ENCODE peak calls at places on chromosomes 6 and 20, in eight cellular contexts. E, J, S, H, P, T, U and F are unnamed samples.

GRCh38 chr6:149149682-149150081 is 167.8 kb upstream of the TAB2 start:
- DNase-seq in H (no peak), U (no peak), J (no peak), E (no peak), P (no peak), S (no peak), T (no peak), F (no peak)

GRCh38 chr6:52399511-52400315 is 20.4 kb upstream of the EFHC1 start:
- DNase-seq in T (no peak), H (peak; percentile 55), S (no peak), U (peak; percentile 68), J (no peak), P (no peak), E (no peak), F (peak; percentile 27)

GRCh38 chr20:62860924-62861691 is 514 bp downstream of the TCFL5 start:
- DNase-seq in E (peak; percentile 91), U (peak; percentile 20), J (no peak), H (peak; percentile 43), T (no peak), P (peak; percentile 73), S (no peak), F (no peak)

GRCh38 chr6:1572892-1573291 is 36.8 kb upstream of the FOXC1 start:
- DNase-seq in S (no peak), U (peak; percentile 49), H (no peak), P (no peak), T (no peak), E (no peak), J (peak; percentile 19), F (no peak)

GRCh38 chr6:147459772-147460171 is 48.7 kb upstream of the SAMD5 start:
- DNase-seq in J (no peak), U (no peak), P (no peak), T (no peak), H (no peak), E (no peak), S (no peak), F (no peak)

GRCh38 chr20:38175221-38176030 is 10.4 kb upstream of the TGM2 start:
- DNase-seq in U (no peak), H (no peak), P (no peak), J (no peak), S (no peak), T (no peak), E (peak; percentile 40), F (peak; percentile 47)

GRCh38 chr6:123564363-123564762 is 72.4 kb downstream of the TRDN start:
- DNase-seq in P (no peak), H (no peak), T (no peak), S (no peak), E (no peak), U (no peak), J (no peak), F (no peak)

GRCh38 chr20:48126227-48126740 is 341.0 kb upstream of the SULF2 start:
- DNase-seq in H (no peak), J (no peak), T (no peak), S (no peak), P (no peak), U (no peak), E (peak; percentile 47), F (no peak)

GRCh38 chr20:35972445-35972844 is 4.1 kb downstream of the CNBD2 start:
- DNase-seq in T (no peak), E (no peak), U (peak; percentile 29), P (no peak), S (no peak), H (no peak), J (no peak), F (no peak)

GRCh38 chr20:20734475-20734948 is 22.1 kb upstream of the RALGAPA2 start:
- DNase-seq in J (no peak), P (no peak), T (no peak), U (no peak), S (no peak), E (no peak), H (no peak), F (no peak)

GRCh38 chr6:150231456-150231855 is 88.6 kb downstream of the PPP1R14C start:
- DNase-seq in S (no peak), J (no peak), E (no peak), H (no peak), P (no peak), T (no peak), U (peak; percentile 71), F (no peak)

GRCh38 chr20:5410450-5410849 is 93.7 kb upstream of the PROKR2 start:
- DNase-seq in U (no peak), P (no peak), T (no peak), J (no peak), S (no peak), H (no peak), E (no peak), F (no peak)

GRCh38 chr6:22470454-22471368 is 98.7 kb upstream of the HDGFL1 start:
- DNase-seq in J (no peak), E (no peak), P (peak; percentile 65), H (no peak), U (peak; percentile 32), T (peak; percentile 10), S (peak; percentile 5), F (no peak)

DNA sequence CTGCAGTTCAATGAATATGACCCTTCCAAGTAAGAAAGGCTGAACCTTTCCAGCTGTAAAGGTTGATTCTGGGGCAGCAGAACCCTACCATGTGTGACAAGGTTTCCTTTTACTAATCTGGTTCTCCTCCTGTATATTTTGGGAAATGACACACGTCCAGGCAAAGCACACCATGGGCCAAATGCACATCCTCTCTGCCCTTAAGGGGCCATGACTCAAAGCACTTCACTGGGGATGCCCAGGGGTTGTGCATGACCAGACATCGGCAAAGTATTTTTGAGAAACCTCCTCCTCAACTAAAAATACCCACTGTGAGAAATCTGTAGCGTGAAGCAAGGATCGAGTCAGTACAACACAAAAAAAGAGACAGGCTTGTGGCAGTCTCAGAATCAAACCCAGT is 174.7 kb downstream of the BACH2 start:
- DNase-seq in H (no peak), P (no peak), E (no peak), S (peak; percentile 61), J (no peak), U (no peak), T (no peak), F (no peak)
- TF ChIP-seq CTCF in H (no peak), P (no peak), E (no peak), S (no peak), J (no peak), U (no peak), T (no peak), F (no peak)

GRCh38 chr6:16711551-16712249 is 49.6 kb downstream of the ATXN1 start:
- DNase-seq in P (no peak), E (no peak), S (no peak), H (no peak), T (peak; percentile 82), J (no peak), U (no peak), F (no peak)
- TF ChIP-seq CTCF in P (no peak), E (no peak), S (no peak), H (no peak), T (peak; percentile 80), J (no peak), U (no peak), F (no peak)

DNA sequence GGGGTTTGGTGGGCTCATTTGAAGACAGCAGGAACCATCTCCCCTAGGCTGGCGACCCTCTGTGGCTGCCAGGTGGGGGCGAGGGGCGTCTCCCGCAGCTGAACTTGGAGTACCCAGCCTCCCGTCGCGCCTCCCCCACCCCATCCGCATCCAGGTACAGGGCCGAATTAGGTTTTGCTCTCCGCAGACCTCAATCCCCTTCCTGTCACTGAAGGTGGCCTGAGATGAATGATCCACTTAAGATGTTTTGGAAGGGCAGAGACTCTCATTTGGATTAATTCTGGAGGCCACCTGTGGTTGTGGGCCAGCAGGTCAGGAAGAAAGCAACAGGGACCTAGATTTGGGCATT is 493 bp downstream of the CD83 start:
- DNase-seq in H (no peak), E (no peak), T (no peak), J (no peak), S (no peak), U (no peak), P (no peak), F (no peak)
- TF ChIP-seq CTCF in H (no peak), E (no peak), T (peak; percentile 19), J (no peak), S (no peak), U (no peak), P (no peak), F (no peak)

DNA sequence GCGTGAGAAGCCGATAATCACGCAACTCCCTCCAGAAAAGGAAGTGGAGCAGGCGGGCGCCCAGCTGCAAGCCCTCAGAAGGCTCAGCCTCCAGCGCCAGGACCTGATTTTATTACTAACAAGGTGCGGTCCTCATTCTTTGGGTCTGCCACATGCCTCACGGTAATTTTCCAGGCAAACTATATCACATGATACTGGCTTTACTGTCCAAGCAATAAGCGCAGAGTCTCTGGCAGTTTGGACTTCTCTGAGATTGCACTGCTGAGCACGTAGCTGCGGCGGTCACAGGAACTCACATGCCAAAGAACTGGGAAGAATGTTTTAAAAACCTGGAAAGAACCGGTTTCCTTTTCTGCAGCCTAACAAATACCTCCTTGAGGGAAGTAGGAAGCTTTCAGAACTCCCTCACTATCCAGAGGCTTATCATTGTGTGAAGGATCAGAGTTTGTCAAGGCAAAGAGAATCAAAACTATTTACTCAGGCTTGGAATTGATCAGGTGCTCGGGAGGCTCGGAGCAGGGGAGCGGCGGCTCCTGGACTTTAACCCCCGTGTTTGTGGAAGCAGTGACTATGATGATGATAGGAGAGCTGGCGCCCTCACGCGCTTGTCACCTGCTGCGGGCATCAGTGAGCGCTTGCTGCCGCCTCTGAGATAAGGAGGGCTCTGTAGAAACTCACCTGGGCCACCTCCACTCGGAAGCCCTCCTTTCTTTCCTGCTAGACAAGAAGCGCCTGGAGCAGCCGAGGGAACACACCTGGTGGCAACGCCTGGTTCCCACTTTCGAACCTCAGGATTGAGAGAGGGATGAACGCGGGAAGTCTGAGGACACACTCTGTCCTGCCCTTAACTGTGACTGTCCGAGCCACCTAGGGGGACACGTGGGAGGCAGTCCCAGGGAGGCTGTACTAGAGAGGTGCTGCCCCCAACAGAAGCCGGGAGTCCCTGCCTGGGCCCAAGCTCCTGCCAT is 27.2 kb upstream of the SYNJ2 start:
- DNase-seq in T (no peak), U (peak; percentile 32), H (peak; percentile 66), S (no peak), J (no peak), P (no peak), E (no peak), F (no peak)
- TF ChIP-seq CTCF in T (peak; percentile 19), U (no peak), H (no peak), S (no peak), J (no peak), P (no peak), E (no peak), F (no peak)